ENCODE peak calls at places on chromosomes 13 and 19, in ten cellular contexts. B, Q, Y, J, G, N, V, E, A and U are unnamed samples.

GRCh38 chr13:79660361-79660760 is 179.4 kb downstream of the NDFIP2 start:
- DNase-seq in A (no peak), G (no peak), V (no peak), N (no peak), Q (no peak), E (no peak), B (no peak), J (no peak), Y (no peak), U (peak; percentile 5)

GRCh38 chr19:17950310-17951150 is 16.4 kb upstream of the KCNN1 start:
- DNase-seq in Q (no peak), E (no peak), B (peak; percentile 73), J (peak; percentile 8), V (no peak), A (no peak), Y (no peak), N (no peak), G (no peak), U (peak; percentile 69)

GRCh38 chr19:8335343-8336071 is 7.6 kb downstream of the KANK3 start:
- DNase-seq in A (no peak), B (peak; percentile 59), Y (no peak), N (peak; percentile 41), V (no peak), Q (no peak), G (no peak), E (no peak), J (no peak), U (peak; percentile 82)

GRCh38 chr19:7883796-7884570 is 4.3 kb upstream of the LRRC8E start:
- DNase-seq in B (no peak), A (no peak), E (peak; percentile 64), N (no peak), G (peak; percentile 79), V (no peak), Y (no peak), J (no peak), Q (no peak), U (no peak)

GRCh38 chr13:110661256-110661655 is 44.7 kb downstream of the CARS2 start:
- DNase-seq in A (no peak), Q (no peak), N (no peak), V (no peak), E (peak; percentile 21), J (no peak), G (no peak), Y (no peak), B (no peak), U (no peak)

GRCh38 chr19:50447750-50448149 is 15.1 kb downstream of the MYBPC2 start:
- DNase-seq in Q (no peak), J (no peak), A (no peak), G (no peak), E (no peak), Y (no peak), B (no peak), N (no peak), V (no peak), U (no peak)

GRCh38 chr19:30061557-30062330 is 119.7 kb downstream of the URI1 start:
- DNase-seq in E (no peak), G (no peak), B (no peak), A (no peak), N (no peak), Q (no peak), V (no peak), J (no peak), Y (no peak), U (no peak)

GRCh38 chr19:49119411-49120324 is at the start of gene PPFIA3:
- DNase-seq in G (peak; percentile 53), Q (peak; percentile 80), J (peak; percentile 51), N (peak; percentile 84), Y (no peak), E (peak; percentile 73), V (peak; percentile 79), B (peak; percentile 63), A (no peak), U (no peak)

GRCh38 chr19:10191347-10191746 is 3.4 kb downstream of the DNMT1 start:
- DNase-seq in G (peak; percentile 86), N (no peak), A (peak; percentile 36), E (peak; percentile 75), V (peak; percentile 30), B (no peak), Y (no peak), J (peak; percentile 97), Q (no peak), U (no peak)

GRCh38 chr19:48053856-48054255 is 10.0 kb upstream of the CABP5 start:
- DNase-seq in N (no peak), B (no peak), A (no peak), Y (no peak), E (no peak), J (no peak), V (no peak), Q (no peak), G (no peak), U (no peak)

GRCh38 chr19:48401277-48401676 is 7.8 kb downstream of the GRIN2D start:
- DNase-seq in Q (no peak), N (no peak), B (peak; percentile 38), E (no peak), G (no peak), A (no peak), V (no peak), J (no peak), Y (no peak), U (no peak)

DNA sequence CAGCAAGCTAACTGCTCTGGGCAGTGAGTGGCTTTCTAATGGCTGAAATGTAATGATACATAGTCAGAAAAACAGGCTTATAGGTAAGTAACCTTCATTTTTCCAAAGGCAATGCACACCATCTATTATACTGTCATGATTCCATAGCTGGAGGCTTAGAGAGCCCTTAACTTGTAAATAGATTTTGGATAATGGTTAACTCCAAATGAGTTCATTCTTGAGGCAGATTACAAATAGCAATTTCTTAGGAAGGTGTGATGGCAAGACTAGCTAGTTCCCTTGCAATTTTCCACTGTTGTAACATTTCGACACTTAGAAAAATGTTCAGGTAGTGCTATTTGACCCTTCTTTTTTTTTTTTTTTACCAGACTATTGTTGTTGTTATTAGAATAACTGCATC is 789.8 kb upstream of the PCDH9 start:
- DNase-seq in E (no peak), A (no peak), N (no peak), V (no peak), Q (no peak), J (no peak), Y (no peak), G (no peak), B (no peak), U (no peak)
- TF ChIP-seq CTCF in E (no peak), A (no peak), N (no peak), V (no peak), Q (no peak), J (no peak), Y (no peak), G (no peak), B (no peak), U (no peak)

DNA sequence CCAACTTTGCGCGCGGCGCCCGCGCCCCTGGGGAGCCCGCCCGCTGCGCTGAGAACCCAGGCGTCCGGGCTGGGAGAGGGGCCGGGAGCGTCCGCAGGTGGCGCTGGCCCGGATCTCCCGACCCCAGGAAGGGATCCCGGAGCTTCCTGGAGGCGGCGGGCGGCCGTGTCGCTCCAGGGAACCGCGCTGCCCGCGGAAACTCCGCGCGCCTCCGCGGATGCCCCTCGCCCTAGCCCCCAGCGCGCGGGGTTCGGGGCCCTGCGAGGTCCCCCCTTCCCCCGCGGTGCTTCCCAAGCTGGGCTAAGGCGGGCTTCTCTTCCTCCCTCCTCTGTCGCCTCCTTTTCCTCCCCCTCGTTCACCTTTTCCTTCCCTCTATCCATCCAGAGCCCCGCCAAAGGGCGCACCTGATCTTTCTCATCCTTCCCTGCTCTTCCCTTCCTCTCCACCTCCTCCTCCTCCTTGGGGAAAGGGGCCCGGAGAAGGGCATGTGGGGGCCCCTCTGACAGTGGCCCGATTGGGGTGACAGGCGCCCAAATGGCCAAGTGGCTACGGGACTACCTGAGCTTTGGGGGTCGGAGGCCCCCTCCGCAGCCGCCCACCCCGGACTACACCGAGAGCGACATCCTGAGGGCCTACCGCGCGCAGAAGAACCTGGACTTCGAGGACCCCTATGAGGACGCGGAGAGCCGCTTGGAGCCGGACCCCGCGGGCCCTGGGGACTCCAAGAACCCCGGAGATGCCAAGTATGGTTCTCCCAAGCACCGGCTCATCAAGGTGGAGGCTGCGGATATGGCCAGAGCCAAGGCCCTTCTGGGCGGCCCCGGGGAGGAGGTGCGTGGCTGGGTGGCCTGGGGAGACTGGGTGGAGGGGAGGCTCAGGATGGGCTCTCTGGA is 710 bp downstream of the SHD start:
- DNase-seq in A (no peak), B (no peak), Y (no peak), E (no peak), G (no peak), V (no peak), Q (no peak), N (no peak), J (no peak), U (no peak)
- TF ChIP-seq CTCF in A (no peak), B (no peak), Y (no peak), E (no peak), G (no peak), V (no peak), Q (no peak), N (no peak), J (no peak), U (no peak)

DNA sequence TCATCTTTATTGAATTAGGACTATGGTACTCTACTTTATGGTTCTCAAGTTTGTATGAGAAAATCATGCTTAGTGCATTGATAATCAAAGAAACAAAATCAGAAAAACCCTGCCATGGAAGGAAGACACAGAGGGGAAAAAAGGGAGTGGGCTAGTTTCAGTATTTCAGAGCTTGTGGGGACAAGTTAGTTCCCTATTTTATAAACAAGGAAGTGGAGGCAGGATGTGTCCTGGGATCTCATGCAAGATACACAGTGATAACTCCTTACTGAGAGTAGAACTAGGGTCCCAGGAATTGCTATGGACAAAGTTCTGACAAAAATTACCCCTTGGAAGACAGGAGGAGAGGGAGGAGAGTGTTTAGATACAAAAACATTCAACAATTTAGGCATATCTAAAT is 1277.3 kb downstream of the UQCRFS1 start:
- DNase-seq in J (no peak), N (no peak), V (no peak), A (no peak), G (no peak), E (no peak), Q (no peak), Y (no peak), B (no peak), U (no peak)
- TF ChIP-seq CTCF in J (no peak), N (no peak), V (no peak), A (no peak), G (no peak), E (no peak), Q (no peak), Y (no peak), B (no peak), U (no peak)

DNA sequence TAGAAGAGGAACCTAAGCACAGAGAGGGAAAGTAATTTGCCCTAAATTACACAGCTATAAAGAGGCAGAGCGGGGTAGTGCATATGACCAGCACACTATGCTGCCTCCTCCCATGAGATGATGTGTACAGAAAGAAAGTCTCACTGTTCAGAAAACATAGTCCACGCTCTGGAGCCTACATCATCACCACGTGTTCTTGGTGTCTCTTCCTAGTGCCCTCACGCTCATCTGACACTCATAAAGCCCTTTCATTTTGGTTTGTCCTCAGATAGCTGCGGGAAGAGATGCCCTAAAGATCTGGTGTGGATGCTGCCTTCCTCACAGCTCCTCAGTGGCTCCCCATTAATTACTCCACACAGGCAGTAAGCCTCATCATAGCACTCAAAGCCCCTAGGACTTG is 27.4 kb upstream of the SIAH3 start:
- DNase-seq in V (no peak), Q (no peak), E (no peak), B (no peak), A (no peak), Y (no peak), J (no peak), G (no peak), N (no peak), U (no peak)
- TF ChIP-seq CTCF in V (no peak), Q (no peak), E (no peak), B (no peak), A (no peak), Y (no peak), J (no peak), G (no peak), N (no peak), U (no peak)